ENCODE peak calls at places on chromosome 6, in five cellular contexts. One of them, this sample, is unnamed.

GRCh38 chr6:17448165-17448564 is 54.8 kb downstream of the CAP2 start:
- DNase-seq in activated B cell treated with CpG ODN at 0.5 μM for 24 hours: no peak
- DNase-seq in fibroblast of mammary gland: no peak
- DNase-seq in H9: no peak
- DNase-seq in nephron progenitor cell: no peak
- DNase-seq in this sample: no peak

GRCh38 chr6:26122402-26122792 is 35.2 kb downstream of the HFE start:
- DNase-seq in nephron progenitor cell: no peak
- DNase-seq in fibroblast of mammary gland: no peak
- DNase-seq in H9: peak
- DNase-seq in activated B cell treated with CpG ODN at 0.5 μM for 24 hours: no peak
- DNase-seq in this sample: no peak

GRCh38 chr6:88047510-88048150 is at the start of gene SPACA1:
- DNase-seq in H9: peak
- DNase-seq in activated B cell treated with CpG ODN at 0.5 μM for 24 hours: no peak
- DNase-seq in nephron progenitor cell: no peak
- DNase-seq in fibroblast of mammary gland: no peak
- DNase-seq in this sample: no peak

GRCh38 chr6:87289571-87289970 is 32.8 kb upstream of the SMIM8 start:
- DNase-seq in nephron progenitor cell: no peak
- DNase-seq in activated B cell treated with CpG ODN at 0.5 μM for 24 hours: no peak
- DNase-seq in H9: no peak
- DNase-seq in fibroblast of mammary gland: no peak
- DNase-seq in this sample: no peak

GRCh38 chr6:45789238-45789637 is 226.4 kb downstream of the CLIC5 start:
- DNase-seq in fibroblast of mammary gland: no peak
- DNase-seq in H9: no peak
- DNase-seq in nephron progenitor cell: no peak
- DNase-seq in activated B cell treated with CpG ODN at 0.5 μM for 24 hours: no peak
- DNase-seq in this sample: no peak

GRCh38 chr6:41427642-41428401 is 92.4 kb downstream of the NCR2 start:
- DNase-seq in activated B cell treated with CpG ODN at 0.5 μM for 24 hours: peak
- DNase-seq in fibroblast of mammary gland: no peak
- DNase-seq in H9: peak
- DNase-seq in nephron progenitor cell: peak
- DNase-seq in this sample: no peak

GRCh38 chr6:1611322-1611571 is 1.5 kb downstream of the FOXC1 start:
- DNase-seq in fibroblast of mammary gland: no peak
- DNase-seq in activated B cell treated with CpG ODN at 0.5 μM for 24 hours: no peak
- DNase-seq in H9: no peak
- DNase-seq in nephron progenitor cell: no peak
- DNase-seq in this sample: no peak

GRCh38 chr6:42961020-42961470 is 491 bp downstream of the GNMT start:
- DNase-seq in nephron progenitor cell: no peak
- DNase-seq in fibroblast of mammary gland: no peak
- DNase-seq in activated B cell treated with CpG ODN at 0.5 μM for 24 hours: no peak
- DNase-seq in H9: no peak
- DNase-seq in this sample: no peak

GRCh38 chr6:158415666-158416065 is 103.4 kb downstream of the TULP4 start:
- DNase-seq in nephron progenitor cell: no peak
- DNase-seq in activated B cell treated with CpG ODN at 0.5 μM for 24 hours: no peak
- DNase-seq in fibroblast of mammary gland: no peak
- DNase-seq in H9: no peak
- DNase-seq in this sample: no peak

GRCh38 chr6:1704711-1705110 is 95.0 kb downstream of the FOXC1 start:
- DNase-seq in H9: no peak
- DNase-seq in activated B cell treated with CpG ODN at 0.5 μM for 24 hours: no peak
- DNase-seq in nephron progenitor cell: no peak
- DNase-seq in fibroblast of mammary gland: no peak
- DNase-seq in this sample: no peak

GRCh38 chr6:140011537-140011936 is 637.1 kb upstream of the CITED2 start:
- DNase-seq in fibroblast of mammary gland: no peak
- DNase-seq in H9: no peak
- DNase-seq in nephron progenitor cell: no peak
- DNase-seq in activated B cell treated with CpG ODN at 0.5 μM for 24 hours: no peak
- DNase-seq in this sample: no peak

GRCh38 chr6:125584468-125584939 is 164.9 kb upstream of the HEY2 start:
- DNase-seq in H9: peak
- DNase-seq in nephron progenitor cell: peak
- DNase-seq in activated B cell treated with CpG ODN at 0.5 μM for 24 hours: no peak
- DNase-seq in fibroblast of mammary gland: no peak
- DNase-seq in this sample: no peak

GRCh38 chr6:8589941-8590676 is 154.8 kb upstream of the SLC35B3 start:
- DNase-seq in fibroblast of mammary gland: no peak
- DNase-seq in activated B cell treated with CpG ODN at 0.5 μM for 24 hours: no peak
- DNase-seq in nephron progenitor cell: peak
- DNase-seq in H9: peak
- DNase-seq in this sample: no peak

DNA sequence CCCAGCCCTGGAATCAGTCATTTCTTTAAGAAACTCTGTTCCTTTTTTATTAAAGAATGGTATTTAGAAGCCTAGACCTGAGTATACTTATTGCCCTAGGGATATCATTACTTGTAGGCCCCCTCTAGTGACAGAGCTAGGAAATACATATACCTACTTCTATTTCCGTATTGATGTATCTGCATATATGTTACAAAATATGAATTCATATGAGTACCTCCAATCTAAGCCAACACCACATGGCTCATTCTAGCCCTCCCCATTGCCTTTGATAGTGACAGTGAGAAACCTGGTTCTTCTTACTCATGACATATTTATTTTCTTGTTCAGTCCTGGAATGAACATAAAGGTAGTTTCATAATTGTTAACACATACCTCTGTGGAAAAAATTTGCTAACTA is 137.2 kb downstream of the FARS2 start:
- DNase-seq in fibroblast of mammary gland: peak
- DNase-seq in H9: no peak
- DNase-seq in nephron progenitor cell: no peak
- DNase-seq in activated B cell treated with CpG ODN at 0.5 μM for 24 hours: no peak
- DNase-seq in this sample: no peak
- TF ChIP-seq CTCF in fibroblast of mammary gland: peak
- TF ChIP-seq CTCF in H9: peak
- TF ChIP-seq CTCF in nephron progenitor cell: peak
- TF ChIP-seq CTCF in activated B cell treated with CpG ODN at 0.5 μM for 24 hours: no peak
- TF ChIP-seq CTCF in this sample: peak

DNA sequence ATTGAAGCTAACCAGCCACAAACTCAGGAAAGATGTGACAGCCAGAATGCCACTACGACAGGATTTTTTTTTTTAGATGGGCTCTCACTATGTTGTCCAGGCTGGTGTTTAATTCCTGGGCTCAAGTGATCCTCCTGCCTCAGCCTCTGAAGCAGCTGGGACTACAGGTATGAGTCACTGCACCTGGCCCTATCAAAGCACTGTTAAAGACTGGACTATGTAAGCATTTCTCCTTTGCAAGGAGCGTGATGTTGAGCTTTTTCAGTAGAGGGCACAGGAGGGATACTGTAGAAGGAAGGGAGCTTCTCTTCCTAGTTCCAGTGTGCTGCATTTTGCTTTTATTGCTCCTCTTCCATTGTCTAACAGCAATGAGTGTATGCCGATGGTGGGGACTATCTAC is 35.8 kb downstream of the ZBTB9 start:
- DNase-seq in H9: no peak
- DNase-seq in fibroblast of mammary gland: no peak
- DNase-seq in activated B cell treated with CpG ODN at 0.5 μM for 24 hours: no peak
- DNase-seq in nephron progenitor cell: no peak
- DNase-seq in this sample: no peak
- TF ChIP-seq CTCF in H9: no peak
- TF ChIP-seq CTCF in fibroblast of mammary gland: no peak
- TF ChIP-seq CTCF in activated B cell treated with CpG ODN at 0.5 μM for 24 hours: no peak
- TF ChIP-seq CTCF in nephron progenitor cell: no peak
- TF ChIP-seq CTCF in this sample: no peak

GRCh38 chr6:75124085-75124484 is 81.8 kb downstream of the COL12A1 start:
- DNase-seq in nephron progenitor cell: no peak
- DNase-seq in activated B cell treated with CpG ODN at 0.5 μM for 24 hours: no peak
- DNase-seq in fibroblast of mammary gland: no peak
- DNase-seq in H9: no peak
- DNase-seq in this sample: no peak
- TF ChIP-seq CTCF in nephron progenitor cell: no peak
- TF ChIP-seq CTCF in activated B cell treated with CpG ODN at 0.5 μM for 24 hours: no peak
- TF ChIP-seq CTCF in fibroblast of mammary gland: peak
- TF ChIP-seq CTCF in H9: peak
- TF ChIP-seq CTCF in this sample: no peak

DNA sequence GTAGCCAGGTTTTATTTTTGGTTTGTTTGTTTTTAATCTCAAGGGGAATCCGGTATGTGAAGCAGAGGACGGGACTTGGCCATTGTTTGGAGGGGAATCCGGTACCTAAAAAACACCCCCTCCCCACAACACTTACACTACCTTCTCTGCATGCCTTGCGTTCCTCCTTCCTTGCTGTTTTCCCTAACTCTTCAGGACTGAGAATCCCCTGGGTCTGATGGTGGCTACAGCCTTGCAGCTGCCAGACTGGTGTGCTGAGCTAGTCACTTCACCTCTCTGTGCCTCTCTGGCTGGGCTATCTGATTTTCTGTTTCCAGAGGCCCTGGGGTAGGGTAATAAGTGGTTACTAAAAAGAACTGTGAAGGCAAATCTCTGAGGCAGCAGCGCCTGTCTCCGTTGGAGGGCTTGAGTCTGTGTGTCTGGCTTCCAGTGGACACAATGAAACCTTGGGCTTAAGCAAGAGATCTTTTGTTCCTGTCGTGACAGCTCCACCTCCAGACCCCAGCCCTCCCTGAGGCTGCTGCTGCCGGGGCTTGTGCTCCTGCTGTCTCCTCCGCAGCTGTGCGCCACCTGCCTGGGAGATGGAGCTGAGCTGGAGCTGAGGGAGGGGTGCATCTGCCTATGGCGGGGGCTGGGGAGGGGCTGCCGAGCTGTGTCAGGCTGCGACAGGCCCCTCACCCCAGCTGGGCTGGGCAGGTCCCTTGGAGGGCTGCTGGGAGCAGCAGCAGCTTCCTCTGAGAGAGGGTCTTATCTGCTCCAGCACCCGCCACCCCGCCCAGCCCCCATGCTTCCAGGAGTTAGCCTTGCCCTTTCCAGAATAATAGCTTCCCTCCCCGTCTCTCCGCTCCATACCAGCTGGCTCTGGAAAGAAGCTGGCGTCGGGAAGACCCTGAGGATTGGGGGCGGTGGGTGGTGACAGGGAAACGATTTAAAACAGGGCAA is 65.8 kb upstream of the CCDC167 start:
- DNase-seq in nephron progenitor cell: peak
- DNase-seq in activated B cell treated with CpG ODN at 0.5 μM for 24 hours: no peak
- DNase-seq in H9: peak
- DNase-seq in fibroblast of mammary gland: no peak
- DNase-seq in this sample: no peak
- TF ChIP-seq CTCF in nephron progenitor cell: no peak
- TF ChIP-seq CTCF in activated B cell treated with CpG ODN at 0.5 μM for 24 hours: no peak
- TF ChIP-seq CTCF in H9: peak
- TF ChIP-seq CTCF in fibroblast of mammary gland: no peak
- TF ChIP-seq CTCF in this sample: no peak

GRCh38 chr6:12291083-12291784 is 1.1 kb downstream of the EDN1 start:
- DNase-seq in fibroblast of mammary gland: no peak
- DNase-seq in H9: no peak
- DNase-seq in activated B cell treated with CpG ODN at 0.5 μM for 24 hours: no peak
- DNase-seq in nephron progenitor cell: no peak
- DNase-seq in this sample: no peak

GRCh38 chr6:12289655-12290489 is at the start of gene EDN1:
- DNase-seq in nephron progenitor cell: peak
- DNase-seq in H9: peak
- DNase-seq in activated B cell treated with CpG ODN at 0.5 μM for 24 hours: peak
- DNase-seq in fibroblast of mammary gland: peak
- DNase-seq in this sample: peak

GRCh38 chr6:12293234-12293930 is 3.2 kb downstream of the EDN1 start:
- DNase-seq in activated B cell treated with CpG ODN at 0.5 μM for 24 hours: no peak
- DNase-seq in nephron progenitor cell: no peak
- DNase-seq in H9: no peak
- DNase-seq in fibroblast of mammary gland: no peak
- DNase-seq in this sample: no peak

GRCh38 chr6:12290490-12290820 is 294 bp downstream of the EDN1 start:
- DNase-seq in nephron progenitor cell: no peak
- DNase-seq in H9: no peak
- DNase-seq in activated B cell treated with CpG ODN at 0.5 μM for 24 hours: no peak
- DNase-seq in fibroblast of mammary gland: no peak
- DNase-seq in this sample: no peak

GRCh38 chr6:12291785-12292604 is 1.8 kb downstream of the EDN1 start:
- DNase-seq in fibroblast of mammary gland: no peak
- DNase-seq in activated B cell treated with CpG ODN at 0.5 μM for 24 hours: no peak
- DNase-seq in H9: peak
- DNase-seq in nephron progenitor cell: no peak
- DNase-seq in this sample: no peak
- TF ChIP-seq CTCF in fibroblast of mammary gland: no peak
- TF ChIP-seq CTCF in activated B cell treated with CpG ODN at 0.5 μM for 24 hours: no peak
- TF ChIP-seq CTCF in H9: peak
- TF ChIP-seq CTCF in nephron progenitor cell: no peak
- TF ChIP-seq CTCF in this sample: peak

GRCh38 chr6:31403283-31403989 is at the start of gene MICA:
- DNase-seq in nephron progenitor cell: peak
- DNase-seq in fibroblast of mammary gland: peak
- DNase-seq in H9: peak
- DNase-seq in activated B cell treated with CpG ODN at 0.5 μM for 24 hours: peak
- DNase-seq in this sample: peak
- TF ChIP-seq CTCF in nephron progenitor cell: no peak
- TF ChIP-seq CTCF in fibroblast of mammary gland: no peak
- TF ChIP-seq CTCF in H9: no peak
- TF ChIP-seq CTCF in activated B cell treated with CpG ODN at 0.5 μM for 24 hours: no peak
- TF ChIP-seq CTCF in this sample: peak

DNA sequence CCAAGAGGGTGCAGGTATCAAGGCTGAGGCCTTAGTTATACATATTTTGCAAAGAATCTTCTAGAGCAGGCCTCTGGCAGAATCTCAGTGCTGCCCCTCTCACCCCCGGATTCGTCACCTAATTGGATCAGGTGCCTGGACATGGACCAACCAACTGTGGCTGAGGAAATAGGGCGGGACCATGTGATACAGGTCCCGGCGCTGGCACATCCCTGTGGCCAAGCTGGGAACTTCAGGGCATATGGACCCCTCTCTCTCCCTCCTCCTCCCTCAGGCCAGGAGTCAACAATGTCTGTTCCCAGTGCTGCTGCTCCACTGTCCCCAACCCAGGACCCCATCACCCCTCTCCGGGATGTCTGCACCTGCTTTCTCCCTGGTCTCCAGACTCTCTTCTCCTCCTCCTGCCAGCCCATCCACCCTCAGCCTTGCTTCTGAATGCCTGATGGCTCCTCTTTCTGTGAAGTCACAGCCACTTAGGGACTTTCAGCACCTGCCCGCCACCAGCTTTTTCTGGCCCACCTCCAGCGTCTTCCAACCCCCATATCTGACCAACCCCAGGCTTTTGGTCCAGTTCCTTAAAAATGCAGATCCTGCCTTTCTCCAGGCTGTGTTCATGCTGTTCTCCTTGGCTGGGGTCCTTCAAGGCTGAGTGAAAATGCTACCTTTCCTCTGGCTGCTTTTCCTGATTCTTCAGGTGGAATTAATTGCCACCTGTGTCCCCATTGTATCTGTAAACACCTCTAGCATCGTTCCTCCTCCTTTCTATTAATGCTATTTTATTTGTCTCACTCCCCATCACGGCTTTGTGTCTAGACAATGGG is 19.0 kb upstream of the MLN start:
- DNase-seq in fibroblast of mammary gland: peak
- DNase-seq in H9: peak
- DNase-seq in activated B cell treated with CpG ODN at 0.5 μM for 24 hours: no peak
- DNase-seq in nephron progenitor cell: peak
- DNase-seq in this sample: no peak
- TF ChIP-seq CTCF in fibroblast of mammary gland: peak
- TF ChIP-seq CTCF in H9: peak
- TF ChIP-seq CTCF in activated B cell treated with CpG ODN at 0.5 μM for 24 hours: no peak
- TF ChIP-seq CTCF in nephron progenitor cell: peak
- TF ChIP-seq CTCF in this sample: no peak

This sample was measured in CD14-positive monocyte.